ENCODE peak calls at places on chromosome 2, in seven cellular contexts. One of them, this sample, is unnamed.

GRCh38 chr2:203191958-203192357 is 46.9 kb upstream of the CYP20A1 start:
- DNase-seq in NB4: no peak
- DNase-seq in HCT116: no peak
- DNase-seq in SK-N-SH: no peak
- DNase-seq in A549: no peak
- DNase-seq in K562: no peak
- DNase-seq in HepG2: no peak
- DNase-seq in this sample: no peak

GRCh38 chr2:71564361-71564760 is 111.0 kb downstream of the DYSF start:
- DNase-seq in NB4: no peak
- DNase-seq in HCT116: no peak
- DNase-seq in SK-N-SH: no peak
- DNase-seq in A549: no peak
- DNase-seq in K562: no peak
- DNase-seq in HepG2: no peak
- DNase-seq in this sample: no peak

GRCh38 chr2:222919841-222920609 is 59.2 kb downstream of the ACSL3 start:
- DNase-seq in NB4: peak
- DNase-seq in HCT116: no peak
- DNase-seq in SK-N-SH: no peak
- DNase-seq in A549: peak
- DNase-seq in K562: peak
- DNase-seq in HepG2: no peak
- DNase-seq in this sample: peak

GRCh38 chr2:171478345-171478744 is 43.9 kb upstream of the CYBRD1 start:
- DNase-seq in NB4: no peak
- DNase-seq in HCT116: no peak
- DNase-seq in SK-N-SH: no peak
- DNase-seq in A549: no peak
- DNase-seq in K562: no peak
- DNase-seq in HepG2: no peak
- DNase-seq in this sample: peak

GRCh38 chr2:186590538-186591441 is 934 bp downstream of the ITGAV start:
- DNase-seq in NB4: peak
- DNase-seq in HCT116: no peak
- DNase-seq in SK-N-SH: peak
- DNase-seq in A549: peak
- DNase-seq in K562: peak
- DNase-seq in HepG2: peak
- DNase-seq in this sample: peak

GRCh38 chr2:171811229-171811628 is 82.8 kb downstream of the SLC25A12 start:
- DNase-seq in NB4: peak
- DNase-seq in HCT116: peak
- DNase-seq in SK-N-SH: peak
- DNase-seq in A549: peak
- DNase-seq in K562: no peak
- DNase-seq in HepG2: peak
- DNase-seq in this sample: peak

GRCh38 chr2:239245872-239246701 is 154.7 kb downstream of the HDAC4 start:
- DNase-seq in NB4: no peak
- DNase-seq in HCT116: no peak
- DNase-seq in SK-N-SH: peak
- DNase-seq in A549: no peak
- DNase-seq in K562: no peak
- DNase-seq in HepG2: no peak
- DNase-seq in this sample: no peak

GRCh38 chr2:149155181-149155580 is 116.7 kb downstream of the LYPD6B start:
- DNase-seq in NB4: peak
- DNase-seq in HCT116: no peak
- DNase-seq in SK-N-SH: no peak
- DNase-seq in A549: no peak
- DNase-seq in K562: no peak
- DNase-seq in HepG2: no peak
- DNase-seq in this sample: no peak

GRCh38 chr2:176582990-176583481 is 313.8 kb downstream of the MTX2 start:
- DNase-seq in NB4: peak
- DNase-seq in HCT116: peak
- DNase-seq in SK-N-SH: no peak
- DNase-seq in A549: peak
- DNase-seq in K562: no peak
- DNase-seq in HepG2: peak
- DNase-seq in this sample: peak

GRCh38 chr2:208406474-208407451 is at the start of gene PTH2R:
- DNase-seq in NB4: no peak
- DNase-seq in HCT116: no peak
- DNase-seq in SK-N-SH: peak
- DNase-seq in A549: no peak
- DNase-seq in K562: peak
- DNase-seq in HepG2: no peak
- DNase-seq in this sample: no peak

GRCh38 chr2:1731512-1731962 is 12.8 kb downstream of the PXDN start:
- DNase-seq in NB4: no peak
- DNase-seq in HCT116: no peak
- DNase-seq in SK-N-SH: peak
- DNase-seq in A549: no peak
- DNase-seq in K562: no peak
- DNase-seq in HepG2: no peak
- DNase-seq in this sample: no peak

DNA sequence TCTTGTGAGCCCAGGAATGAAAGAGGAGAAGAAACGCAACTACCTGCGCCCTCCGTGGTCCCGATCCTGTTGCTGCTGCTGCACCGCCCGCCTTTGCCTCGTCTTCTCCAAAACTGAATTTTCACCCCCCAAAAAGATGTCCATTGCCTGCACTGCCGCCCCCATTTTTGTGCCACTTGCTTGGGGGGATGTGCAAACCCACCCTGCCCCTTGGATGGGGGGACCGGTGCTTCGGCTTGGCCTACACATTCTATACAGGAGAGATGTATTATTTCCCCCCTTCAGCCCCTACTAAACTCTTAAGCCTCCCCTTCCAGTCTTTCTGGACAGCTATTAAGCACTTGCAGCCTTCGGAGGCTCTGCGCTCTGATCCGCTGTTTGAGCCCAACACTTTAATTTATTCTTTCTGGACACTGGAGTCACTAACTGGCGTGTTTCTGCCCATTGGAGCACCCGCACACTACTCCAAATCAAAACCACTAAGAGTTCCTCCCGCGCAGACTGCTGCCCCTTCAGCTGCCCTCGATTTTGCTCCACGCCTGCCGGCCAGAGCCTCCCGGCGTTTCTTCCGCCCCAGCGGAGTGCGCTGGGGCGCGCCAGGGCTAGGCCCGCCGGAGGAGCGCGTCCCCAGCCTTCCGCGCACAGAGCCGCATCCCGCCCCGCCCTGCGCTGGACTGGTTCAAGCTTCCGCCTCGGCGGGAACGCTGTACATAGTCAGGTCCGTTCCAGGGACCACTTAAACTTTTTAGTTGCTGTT is 5.9 kb downstream of the OTX1 start:
- DNase-seq in NB4: no peak
- DNase-seq in HCT116: no peak
- DNase-seq in SK-N-SH: peak
- DNase-seq in A549: no peak
- DNase-seq in K562: no peak
- DNase-seq in HepG2: no peak
- DNase-seq in this sample: no peak
- H3K4me3 ChIP-seq in NB4: no peak
- H3K4me3 ChIP-seq in HCT116: no peak
- H3K4me3 ChIP-seq in SK-N-SH: no peak
- H3K4me3 ChIP-seq in A549: no peak
- H3K4me3 ChIP-seq in K562: no peak
- H3K4me3 ChIP-seq in HepG2: no peak
- H3K4me3 ChIP-seq in this sample: no peak

GRCh38 chr2:175107146-175107545 is 60.9 kb downstream of the ATF2 start:
- DNase-seq in NB4: no peak
- DNase-seq in HCT116: no peak
- DNase-seq in SK-N-SH: no peak
- DNase-seq in A549: no peak
- DNase-seq in K562: no peak
- DNase-seq in HepG2: no peak
- DNase-seq in this sample: no peak
- TF ChIP-seq MAX in NB4: no peak
- TF ChIP-seq MAX in HCT116: no peak
- TF ChIP-seq MAX in SK-N-SH: no peak
- TF ChIP-seq MAX in A549: no peak
- TF ChIP-seq MAX in K562: no peak
- TF ChIP-seq MAX in HepG2: no peak
- TF ChIP-seq MAX in this sample: no peak

GRCh38 chr2:236054125-236054524 is 114.1 kb downstream of the GBX2 start:
- DNase-seq in NB4: no peak
- DNase-seq in HCT116: no peak
- DNase-seq in SK-N-SH: peak
- DNase-seq in A549: no peak
- DNase-seq in K562: no peak
- DNase-seq in HepG2: no peak
- DNase-seq in this sample: no peak
- H3K4me3 ChIP-seq in NB4: no peak
- H3K4me3 ChIP-seq in HCT116: no peak
- H3K4me3 ChIP-seq in SK-N-SH: no peak
- H3K4me3 ChIP-seq in A549: no peak
- H3K4me3 ChIP-seq in K562: no peak
- H3K4me3 ChIP-seq in HepG2: no peak
- H3K4me3 ChIP-seq in this sample: no peak

GRCh38 chr2:12070153-12070552 is 323.7 kb downstream of the LPIN1 start:
- DNase-seq in NB4: no peak
- DNase-seq in HCT116: no peak
- DNase-seq in SK-N-SH: no peak
- DNase-seq in A549: no peak
- DNase-seq in K562: no peak
- DNase-seq in HepG2: no peak
- DNase-seq in this sample: no peak

GRCh38 chr2:12071343-12071742 is 324.9 kb downstream of the LPIN1 start:
- DNase-seq in NB4: peak
- DNase-seq in HCT116: no peak
- DNase-seq in SK-N-SH: no peak
- DNase-seq in A549: no peak
- DNase-seq in K562: no peak
- DNase-seq in HepG2: no peak
- DNase-seq in this sample: no peak

GRCh38 chr2:12073217-12073852 is 326.9 kb downstream of the LPIN1 start:
- DNase-seq in NB4: no peak
- DNase-seq in HCT116: no peak
- DNase-seq in SK-N-SH: peak
- DNase-seq in A549: no peak
- DNase-seq in K562: no peak
- DNase-seq in HepG2: no peak
- DNase-seq in this sample: no peak

GRCh38 chr2:12069139-12069538 is 322.7 kb downstream of the LPIN1 start:
- DNase-seq in NB4: no peak
- DNase-seq in HCT116: no peak
- DNase-seq in SK-N-SH: no peak
- DNase-seq in A549: no peak
- DNase-seq in K562: no peak
- DNase-seq in HepG2: no peak
- DNase-seq in this sample: no peak

DNA sequence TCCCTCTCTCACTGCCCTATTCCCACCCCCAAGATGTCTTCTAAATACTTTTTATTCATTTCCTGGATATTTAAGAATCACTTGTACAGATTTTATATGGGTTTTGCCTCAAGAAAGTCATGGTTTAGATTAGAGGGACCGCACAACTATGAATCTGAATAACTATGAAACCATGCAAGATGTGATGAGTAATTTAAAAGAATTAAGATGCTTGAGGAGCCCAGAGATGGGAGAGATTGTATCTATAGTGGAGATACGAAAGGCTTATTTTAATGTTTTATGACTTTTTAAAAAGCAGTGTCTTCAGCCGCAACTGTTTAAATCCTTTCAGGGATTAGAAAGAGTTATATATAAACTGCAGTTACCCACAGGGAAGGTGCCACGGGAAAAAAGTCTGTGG is 324.1 kb downstream of the LPIN1 start:
- DNase-seq in NB4: no peak
- DNase-seq in HCT116: no peak
- DNase-seq in SK-N-SH: no peak
- DNase-seq in A549: no peak
- DNase-seq in K562: no peak
- DNase-seq in HepG2: no peak
- DNase-seq in this sample: no peak
- TF ChIP-seq MAX in NB4: no peak
- TF ChIP-seq MAX in HCT116: no peak
- TF ChIP-seq MAX in SK-N-SH: no peak
- TF ChIP-seq MAX in A549: no peak
- TF ChIP-seq MAX in K562: no peak
- TF ChIP-seq MAX in HepG2: no peak
- TF ChIP-seq MAX in this sample: no peak

This sample was measured in endothelial cell of umbilical vein.